ENCODE peak calls at places on chromosomes 11 and 22, in seven cellular contexts. H is stimulated activated CD4-positive, alpha-beta T cell treated with anti-CD3 and anti-CD28 coated beads, Interleukin-2, amount 100 ng/mL, for 48 hours; R is GM18507; L is nephron progenitor cell; S is activated T-helper 1 cell treated with anti-CD3 and anti-CD28 coated beads, Interleukin-12 subunit alpha, Interleukin-12 subunit beta, Interleukin-2, Interleukin-4 antibody, amounts not matched to agents 30 ng/mL and 10 ng/mL and 1 ng/mL, durations not matched to agents 14 hours and 24 hours and 36 hours; O is COR-L47; X is activated T-cell treated with anti-CD3 and anti-CD28 coated beads, Interleukin-2, amount 50 U/mL, for 72 hours. D is an unnamed sample.

GRCh38 chr11:38824573-38824972 is 2226.5 kb upstream of the RAG2 start:
- DNase-seq in H (no peak), R (no peak), L (no peak), S (no peak), O (no peak), X (no peak), D (no peak)

GRCh38 chr11:64684357-64684756 is 38.6 kb downstream of the NRXN2 start:
- DNase-seq in H (no peak), R (no peak), L (no peak), S (no peak), O (no peak), X (no peak), D (no peak)

GRCh38 chr22:49307071-49307830 is 520.4 kb downstream of the BRD1 start:
- DNase-seq in H (no peak), R (no peak), L (no peak), S (no peak), O (no peak), X (no peak), D (no peak)

GRCh38 chr11:3162410-3163240 is 2.5 kb downstream of the OSBPL5 start:
- DNase-seq in H (no peak), R (no peak), L (no peak), S (no peak), O (no peak), X (no peak), D (no peak)

GRCh38 chr11:69173326-69173725 is 17.6 kb downstream of the SMIM38 start:
- DNase-seq in H (no peak), R (no peak), L (no peak), S (no peak), O (no peak), X (no peak), D (no peak)

GRCh38 chr11:45924036-45924915 is 1.8 kb downstream of the LARGE2 start:
- DNase-seq in H (no peak), R (no peak), L (no peak), S (no peak), O (no peak), X (no peak), D (no peak)

GRCh38 chr22:50537765-50538164 is 7.9 kb upstream of the KLHDC7B start:
- DNase-seq in H (no peak), R (no peak), L (no peak), S (no peak), O (no peak), X (no peak), D (no peak)

GRCh38 chr22:49049691-49050090 is 778.0 kb downstream of the BRD1 start:
- DNase-seq in H (no peak), R (no peak), L (no peak), S (no peak), O (no peak), X (no peak), D (no peak)

GRCh38 chr11:16096336-16096735 is 260.0 kb downstream of the SOX6 start:
- DNase-seq in H (no peak), R (no peak), L (no peak), S (no peak), O (no peak), X (no peak), D (no peak)

GRCh38 chr11:33529461-33529860 is 171.2 kb downstream of the C11orf91 start:
- DNase-seq in H (no peak), R (no peak), L (no peak), S (no peak), O (no peak), X (no peak), D (no peak)

GRCh38 chr11:45870706-45871105 is 14.7 kb upstream of the MAPK8IP1 start:
- DNase-seq in H (no peak), R (no peak), L (no peak), S (no peak), O (no peak), X (no peak), D (no peak)

GRCh38 chr11:119671048-119671447 is 58.0 kb downstream of the NECTIN1 start:
- DNase-seq in H (no peak), R (no peak), L (no peak), S (no peak), O (peak; percentile 35), X (no peak), D (peak; percentile 33)

GRCh38 chr11:72429626-72430025 is 4.7 kb downstream of the CLPB start:
- DNase-seq in H (no peak), R (no peak), L (no peak), S (no peak), O (no peak), X (no peak), D (no peak)

GRCh38 chr11:128523616-128524015 is 63.7 kb downstream of the ETS1 start:
- DNase-seq in H (no peak), R (no peak), L (no peak), S (no peak), O (no peak), X (no peak), D (no peak)

GRCh38 chr22:26432619-26433311 is 3.7 kb downstream of the ASPHD2 start:
- DNase-seq in H (no peak), R (no peak), L (no peak), S (no peak), O (no peak), X (no peak), D (no peak)

GRCh38 chr11:47359586-47359985 is 7.1 kb upstream of the MYBPC3 start:
- DNase-seq in H (no peak), R (no peak), L (no peak), S (no peak), O (no peak), X (peak; percentile 11), D (no peak)

GRCh38 chr11:134947556-134947955 is 535.5 kb upstream of the B3GAT1 start:
- DNase-seq in H (no peak), R (no peak), L (no peak), S (no peak), O (no peak), X (no peak), D (no peak)

GRCh38 chr22:47166446-47167016 is 404.1 kb downstream of the TBC1D22A start:
- DNase-seq in H (no peak), R (no peak), L (no peak), S (no peak), O (no peak), X (no peak), D (no peak)

GRCh38 chr22:45604239-45604711 is 67.4 kb upstream of the ATXN10 start:
- DNase-seq in H (no peak), R (no peak), L (no peak), S (no peak), O (no peak), X (no peak), D (no peak)

GRCh38 chr11:9675691-9676090 is 11.8 kb downstream of the SWAP70 start:
- DNase-seq in H (no peak), R (no peak), L (no peak), S (no peak), O (no peak), X (no peak), D (no peak)

GRCh38 chr11:110505514-110506284 is 76.0 kb downstream of the FDX1 start:
- DNase-seq in H (no peak), R (no peak), L (peak; percentile 28), S (no peak), O (no peak), X (no peak), D (no peak)

GRCh38 chr11:104148074-104148473 is 15.9 kb downstream of the PDGFD start:
- DNase-seq in H (no peak), R (no peak), L (no peak), S (no peak), O (no peak), X (no peak), D (no peak)

GRCh38 chr11:1573077-1573846 is 1.2 kb upstream of the DUSP8 start:
- DNase-seq in H (no peak), R (no peak), L (no peak), S (no peak), O (peak; percentile 59), X (peak; percentile 32), D (peak; percentile 71)

GRCh38 chr11:117743121-117743815 is 53.7 kb downstream of the DSCAML1 start:
- DNase-seq in H (no peak), R (no peak), L (no peak), S (no peak), O (peak; percentile 87), X (no peak), D (peak; percentile 65)

GRCh38 chr11:57303990-57304579 is 20.7 kb downstream of the TNKS1BP1 start:
- DNase-seq in H (no peak), R (no peak), L (no peak), S (no peak), O (no peak), X (no peak), D (peak; percentile 25)

GRCh38 chr22:43300891-43301676 is 42.1 kb downstream of the SCUBE1 start:
- DNase-seq in H (no peak), R (no peak), L (no peak), S (no peak), O (no peak), X (no peak), D (no peak)

GRCh38 chr11:34269694-34270245 is 88.0 kb downstream of the ABTB2 start:
- DNase-seq in H (no peak), R (no peak), L (no peak), S (no peak), O (no peak), X (no peak), D (no peak)

GRCh38 chr11:124920870-124921609 is 2.0 kb downstream of the HEPN1 start:
- DNase-seq in H (peak; percentile 65), R (peak; percentile 51), L (peak; percentile 90), S (peak; percentile 62), O (no peak), X (peak; percentile 76), D (peak; percentile 38)

GRCh38 chr11:12269104-12269441 is 108.3 kb upstream of the PARVA start:
- DNase-seq in H (no peak), R (no peak), L (no peak), S (no peak), O (no peak), X (no peak), D (no peak)

GRCh38 chr11:34916810-34917780 is 677 bp downstream of the PDHX start:
- DNase-seq in H (no peak), R (no peak), L (no peak), S (no peak), O (no peak), X (no peak), D (no peak)

GRCh38 chr22:49936973-49937757 is 18.7 kb downstream of the CRELD2 start:
- DNase-seq in H (no peak), R (no peak), L (no peak), S (no peak), O (no peak), X (no peak), D (no peak)

GRCh38 chr11:68142028-68142412 is 20.8 kb upstream of the CHKA start:
- DNase-seq in H (peak; percentile 41), R (no peak), L (no peak), S (peak; percentile 26), O (no peak), X (peak; percentile 67), D (no peak)

GRCh38 chr11:12377106-12377823 is at the start of gene PARVA:
- DNase-seq in H (no peak), R (no peak), L (peak; percentile 78), S (no peak), O (no peak), X (no peak), D (no peak)

GRCh38 chr11:8905528-8906165 is 5.3 kb upstream of the AKIP1 start:
- DNase-seq in H (no peak), R (no peak), L (no peak), S (no peak), O (no peak), X (no peak), D (no peak)

GRCh38 chr11:111510311-111510710 is 1.9 kb downstream of the BTG4 start:
- DNase-seq in H (no peak), R (no peak), L (no peak), S (no peak), O (no peak), X (no peak), D (no peak)

GRCh38 chr22:39995346-39996252 is 845 bp downstream of the FAM83F start:
- DNase-seq in H (no peak), R (no peak), L (no peak), S (no peak), O (no peak), X (no peak), D (no peak)

GRCh38 chr11:22165799-22166548 is 26.9 kb upstream of the ANO5 start:
- DNase-seq in H (no peak), R (no peak), L (no peak), S (no peak), O (no peak), X (no peak), D (no peak)

D was measured in NCI-H345.